ENCODE peak calls at places on chromosomes 16 and 17, in six cellular contexts. L, G, U, I, N and A are unnamed samples.

GRCh38 chr17:74744714-74745547 is 3.5 kb upstream of the NHERF1 start:
- DNase-seq in N (peak), I (peak), L (peak), U (peak), G (peak), A (peak)

GRCh38 chr17:13931752-13932477 is 137.4 kb upstream of the COX10 start:
- DNase-seq in I (peak), G (no peak), U (no peak), N (peak), L (no peak), A (no peak)

GRCh38 chr17:79931517-79932309 is 92.5 kb upstream of the CBX4 start:
- DNase-seq in G (no peak), I (no peak), N (no peak), L (no peak), U (no peak), A (peak)

GRCh38 chr16:23061669-23062068 is 87.6 kb downstream of the USP31 start:
- DNase-seq in U (no peak), I (no peak), G (no peak), L (no peak), N (no peak), A (no peak)

GRCh38 chr16:80527297-80527696 is 13.5 kb upstream of the DYNLRB2 start:
- DNase-seq in I (no peak), G (no peak), L (no peak), N (no peak), U (peak), A (peak)

GRCh38 chr16:26981266-26981938 is 85.3 kb upstream of the C16orf82 start:
- DNase-seq in I (no peak), U (no peak), L (no peak), G (no peak), N (no peak), A (no peak)

GRCh38 chr16:21162661-21163151 is 4.2 kb downstream of the LDAF1 start:
- DNase-seq in N (peak), U (peak), I (peak), L (no peak), G (no peak), A (no peak)

GRCh38 chr17:59131131-59131530 is 23.9 kb downstream of the SKA2 start:
- DNase-seq in N (no peak), U (no peak), G (no peak), I (no peak), L (no peak), A (no peak)

GRCh38 chr17:73710095-73710592 is 65.9 kb upstream of the SDK2 start:
- DNase-seq in I (peak), N (peak), U (peak), L (peak), G (peak), A (peak)

GRCh38 chr16:57299009-57299718 is 14.7 kb upstream of the PLLP start:
- DNase-seq in N (peak), G (peak), U (no peak), I (peak), L (no peak), A (no peak)

GRCh38 chr16:30007378-30007895 is 3.4 kb downstream of the DOC2A start:
- DNase-seq in U (no peak), G (no peak), N (no peak), L (no peak), I (no peak), A (no peak)

GRCh38 chr16:11309895-11310633 is 28.9 kb upstream of the PRM1 start:
- DNase-seq in N (no peak), L (no peak), I (no peak), U (no peak), G (no peak), A (no peak)

GRCh38 chr17:81470944-81471803 is 41.4 kb downstream of the ACTG1 start:
- DNase-seq in U (no peak), N (no peak), L (no peak), I (no peak), G (no peak), A (no peak)

GRCh38 chr16:72025404-72026114 is 17.0 kb downstream of the DHODH start:
- DNase-seq in G (no peak), U (no peak), N (no peak), I (no peak), L (no peak), A (no peak)

GRCh38 chr16:70298988-70299938 is at the start of gene DDX19B:
- DNase-seq in G (peak), N (peak), L (peak), I (peak), U (peak), A (peak)

GRCh38 chr17:13117616-13118015 is 99.8 kb upstream of the ELAC2 start:
- DNase-seq in G (no peak), U (no peak), N (no peak), I (no peak), L (no peak), A (no peak)

GRCh38 chr17:14334261-14334860 is 33.5 kb downstream of the HS3ST3B1 start:
- DNase-seq in U (no peak), G (no peak), L (no peak), N (no peak), I (no peak), A (no peak)

GRCh38 chr16:20074089-20074956 is 633 bp upstream of the GPR139 start:
- DNase-seq in G (no peak), L (no peak), N (no peak), I (no peak), U (no peak), A (no peak)

GRCh38 chr17:82055023-82055964 is 3.6 kb downstream of the GPS1 start:
- DNase-seq in N (no peak), U (no peak), I (no peak), L (no peak), G (no peak), A (no peak)

GRCh38 chr16:31181102-31181830 is 1.3 kb downstream of the FUS start:
- DNase-seq in I (peak), U (peak), L (no peak), N (peak), G (no peak), A (peak)

GRCh38 chr17:16419074-16419928 is 3.9 kb downstream of the TRPV2 start:
- DNase-seq in N (no peak), I (no peak), L (no peak), U (peak), G (no peak), A (peak)

GRCh38 chr17:38533706-38534497 is 71.8 kb downstream of the SRCIN1 start:
- DNase-seq in I (no peak), N (no peak), U (no peak), L (no peak), G (no peak), A (no peak)

GRCh38 chr16:85265161-85265784 is 153.0 kb upstream of the CIBAR2 start:
- DNase-seq in I (no peak), N (no peak), G (no peak), L (no peak), U (no peak), A (no peak)

GRCh38 chr17:27499451-27500265 is 43.4 kb downstream of the KSR1 start:
- DNase-seq in G (no peak), N (no peak), L (no peak), I (peak), U (no peak), A (no peak)

GRCh38 chr17:79845601-79845949 is 6.3 kb upstream of the CBX4 start:
- DNase-seq in L (no peak), G (no peak), U (no peak), N (no peak), I (no peak), A (peak)

GRCh38 chr16:83842755-83843507 is 35.2 kb downstream of the HSBP1 start:
- DNase-seq in U (no peak), L (no peak), N (peak), I (no peak), G (no peak), A (no peak)

GRCh38 chr16:50354629-50355456 is 13.9 kb downstream of the BRD7 start:
- DNase-seq in I (no peak), L (no peak), N (no peak), G (no peak), U (peak), A (peak)

GRCh38 chr16:22638393-22639206 is 127.9 kb downstream of the NPIPB5 start:
- DNase-seq in L (no peak), N (no peak), U (no peak), G (no peak), I (no peak), A (peak)

GRCh38 chr16:15466886-15467781 is 32.7 kb downstream of the BMERB1 start:
- DNase-seq in N (no peak), L (no peak), G (no peak), U (peak), I (no peak), A (peak)

GRCh38 chr17:42883802-42884553 is 16.6 kb upstream of the G6PC1 start:
- DNase-seq in U (no peak), N (no peak), G (no peak), L (no peak), I (no peak), A (no peak)